ENCODE peak calls at places on chromosomes 16 and 17, in four cellular contexts. One of them, this sample, is unnamed.

GRCh38 chr17:40331743-40332641 is 23.0 kb downstream of the RARA start:
- DNase-seq in HS-5: no peak
- DNase-seq in CD14-positive monocyte: no peak
- DNase-seq in A673: no peak
- DNase-seq in this sample: no peak

GRCh38 chr17:42317256-42317966 is 29.1 kb downstream of the STAT5A start:
- DNase-seq in A673: no peak
- DNase-seq in CD14-positive monocyte: no peak
- DNase-seq in HS-5: no peak
- DNase-seq in this sample: no peak

GRCh38 chr16:87328846-87329245 is 11.7 kb upstream of the C16orf95 start:
- DNase-seq in CD14-positive monocyte: no peak
- DNase-seq in HS-5: no peak
- DNase-seq in A673: no peak
- DNase-seq in this sample: peak

GRCh38 chr17:45942284-45942683 is 47.9 kb downstream of the MAPT start:
- DNase-seq in A673: no peak
- DNase-seq in CD14-positive monocyte: no peak
- DNase-seq in HS-5: no peak
- DNase-seq in this sample: no peak

GRCh38 chr16:73060216-73060615 is 12.3 kb upstream of the ZFHX3 start:
- DNase-seq in CD14-positive monocyte: no peak
- DNase-seq in A673: no peak
- DNase-seq in HS-5: no peak
- DNase-seq in this sample: no peak

GRCh38 chr16:50970221-50970620 is 180.8 kb downstream of the SALL1 start:
- DNase-seq in A673: no peak
- DNase-seq in CD14-positive monocyte: no peak
- DNase-seq in HS-5: no peak
- DNase-seq in this sample: no peak

GRCh38 chr17:15233022-15233805 is 31.9 kb downstream of the PMP22 start:
- DNase-seq in CD14-positive monocyte: no peak
- DNase-seq in A673: no peak
- DNase-seq in HS-5: peak
- DNase-seq in this sample: peak

GRCh38 chr16:29663020-29663828 is at the start of gene SPN:
- DNase-seq in CD14-positive monocyte: no peak
- DNase-seq in A673: no peak
- DNase-seq in HS-5: no peak
- DNase-seq in this sample: peak

GRCh38 chr17:41404024-41404651 is 6.7 kb upstream of the KRT31 start:
- DNase-seq in A673: no peak
- DNase-seq in CD14-positive monocyte: peak
- DNase-seq in HS-5: peak
- DNase-seq in this sample: no peak

GRCh38 chr16:48946687-48947370 is 334.8 kb downstream of the CBLN1 start:
- DNase-seq in A673: no peak
- DNase-seq in CD14-positive monocyte: no peak
- DNase-seq in HS-5: no peak
- DNase-seq in this sample: no peak

GRCh38 chr16:19245326-19245925 is 40.1 kb upstream of the CLEC19A start:
- DNase-seq in A673: no peak
- DNase-seq in CD14-positive monocyte: no peak
- DNase-seq in HS-5: no peak
- DNase-seq in this sample: no peak

GRCh38 chr16:19908921-19909320 is 24.3 kb upstream of the GPRC5B start:
- DNase-seq in CD14-positive monocyte: no peak
- DNase-seq in HS-5: no peak
- DNase-seq in A673: no peak
- DNase-seq in this sample: no peak

GRCh38 chr17:5468075-5468473 is 708 bp downstream of the DHX33 start:
- DNase-seq in CD14-positive monocyte: no peak
- DNase-seq in HS-5: peak
- DNase-seq in A673: no peak
- DNase-seq in this sample: peak

GRCh38 chr17:70613681-70614080 is 444.3 kb downstream of the KCNJ2 start:
- DNase-seq in CD14-positive monocyte: no peak
- DNase-seq in A673: no peak
- DNase-seq in HS-5: no peak
- DNase-seq in this sample: no peak

GRCh38 chr16:964696-965395 is 5.9 kb downstream of the LMF1 start:
- DNase-seq in A673: no peak
- DNase-seq in CD14-positive monocyte: no peak
- DNase-seq in HS-5: no peak
- DNase-seq in this sample: no peak

GRCh38 chr17:80101946-80102706 is 745 bp downstream of the GAA start:
- DNase-seq in HS-5: no peak
- DNase-seq in CD14-positive monocyte: no peak
- DNase-seq in A673: peak
- DNase-seq in this sample: peak